ENCODE peak calls at places on chromosome 15, in nine cellular contexts. One of them, this sample, is unnamed.

GRCh38 chr15:56244237-56244810 is 645 bp upstream of the RFX7 start:
- DNase-seq in colonic mucosa: peak
- DNase-seq in A549: peak
- DNase-seq in glutamatergic neuron: peak
- DNase-seq in AG09319: no peak
- DNase-seq in fibroblast of villous mesenchyme: peak
- DNase-seq in HCT116: no peak
- DNase-seq in IMR-90: peak
- DNase-seq in CD4-positive, alpha-beta T cell: peak
- DNase-seq in this sample: peak

GRCh38 chr15:50107591-50108408 is 11.2 kb downstream of the ATP8B4 start:
- DNase-seq in colonic mucosa: no peak
- DNase-seq in A549: no peak
- DNase-seq in glutamatergic neuron: no peak
- DNase-seq in AG09319: no peak
- DNase-seq in fibroblast of villous mesenchyme: no peak
- DNase-seq in HCT116: no peak
- DNase-seq in IMR-90: no peak
- DNase-seq in CD4-positive, alpha-beta T cell: no peak
- DNase-seq in this sample: no peak

GRCh38 chr15:66865622-66866611 is 163.9 kb downstream of the SMAD6 start:
- DNase-seq in colonic mucosa: peak
- DNase-seq in A549: no peak
- DNase-seq in glutamatergic neuron: no peak
- DNase-seq in AG09319: no peak
- DNase-seq in fibroblast of villous mesenchyme: no peak
- DNase-seq in HCT116: no peak
- DNase-seq in IMR-90: no peak
- DNase-seq in CD4-positive, alpha-beta T cell: no peak
- DNase-seq in this sample: no peak

GRCh38 chr15:56150204-56150603 is 93.5 kb downstream of the RFX7 start:
- DNase-seq in colonic mucosa: no peak
- DNase-seq in A549: no peak
- DNase-seq in glutamatergic neuron: no peak
- DNase-seq in AG09319: no peak
- DNase-seq in fibroblast of villous mesenchyme: no peak
- DNase-seq in HCT116: no peak
- DNase-seq in IMR-90: no peak
- DNase-seq in CD4-positive, alpha-beta T cell: no peak
- DNase-seq in this sample: no peak

GRCh38 chr15:64731012-64731806 is 44.2 kb downstream of the RBPMS2 start:
- DNase-seq in colonic mucosa: peak
- DNase-seq in A549: peak
- DNase-seq in glutamatergic neuron: peak
- DNase-seq in AG09319: peak
- DNase-seq in fibroblast of villous mesenchyme: peak
- DNase-seq in HCT116: peak
- DNase-seq in IMR-90: peak
- DNase-seq in CD4-positive, alpha-beta T cell: peak
- DNase-seq in this sample: peak

GRCh38 chr15:40763801-40764765 is at the start of gene GCHFR:
- DNase-seq in colonic mucosa: peak
- DNase-seq in A549: peak
- DNase-seq in glutamatergic neuron: peak
- DNase-seq in AG09319: no peak
- DNase-seq in fibroblast of villous mesenchyme: peak
- DNase-seq in HCT116: no peak
- DNase-seq in IMR-90: peak
- DNase-seq in CD4-positive, alpha-beta T cell: peak
- DNase-seq in this sample: peak

GRCh38 chr15:31172606-31173005 is 71.1 kb upstream of the TRPM1 start:
- DNase-seq in colonic mucosa: no peak
- DNase-seq in A549: no peak
- DNase-seq in glutamatergic neuron: no peak
- DNase-seq in AG09319: no peak
- DNase-seq in fibroblast of villous mesenchyme: no peak
- DNase-seq in HCT116: no peak
- DNase-seq in IMR-90: no peak
- DNase-seq in CD4-positive, alpha-beta T cell: no peak
- DNase-seq in this sample: no peak

GRCh38 chr15:65184305-65184943 is 718 bp downstream of the CLPX start:
- DNase-seq in colonic mucosa: peak
- DNase-seq in A549: peak
- DNase-seq in glutamatergic neuron: peak
- DNase-seq in AG09319: no peak
- DNase-seq in fibroblast of villous mesenchyme: peak
- DNase-seq in HCT116: no peak
- DNase-seq in IMR-90: peak
- DNase-seq in CD4-positive, alpha-beta T cell: peak
- DNase-seq in this sample: peak

GRCh38 chr15:74024687-74025086 is 30.2 kb downstream of the PML start:
- DNase-seq in colonic mucosa: no peak
- DNase-seq in A549: no peak
- DNase-seq in glutamatergic neuron: no peak
- DNase-seq in AG09319: no peak
- DNase-seq in fibroblast of villous mesenchyme: no peak
- DNase-seq in HCT116: no peak
- DNase-seq in IMR-90: no peak
- DNase-seq in CD4-positive, alpha-beta T cell: no peak
- DNase-seq in this sample: no peak

GRCh38 chr15:79837846-79838245 is 59.0 kb downstream of the MTHFS start:
- DNase-seq in colonic mucosa: no peak
- DNase-seq in A549: no peak
- DNase-seq in glutamatergic neuron: no peak
- DNase-seq in AG09319: no peak
- DNase-seq in fibroblast of villous mesenchyme: no peak
- DNase-seq in HCT116: no peak
- DNase-seq in IMR-90: no peak
- DNase-seq in CD4-positive, alpha-beta T cell: no peak
- DNase-seq in this sample: no peak

GRCh38 chr15:40823572-40824343 is 4.8 kb downstream of the PPP1R14D start:
- DNase-seq in colonic mucosa: no peak
- DNase-seq in A549: no peak
- DNase-seq in glutamatergic neuron: no peak
- DNase-seq in AG09319: no peak
- DNase-seq in fibroblast of villous mesenchyme: no peak
- DNase-seq in HCT116: no peak
- DNase-seq in IMR-90: no peak
- DNase-seq in CD4-positive, alpha-beta T cell: no peak
- DNase-seq in this sample: no peak

GRCh38 chr15:25171111-25171811 is 216.5 kb downstream of the SNRPN start:
- DNase-seq in colonic mucosa: peak
- DNase-seq in A549: no peak
- DNase-seq in glutamatergic neuron: peak
- DNase-seq in AG09319: no peak
- DNase-seq in fibroblast of villous mesenchyme: no peak
- DNase-seq in HCT116: no peak
- DNase-seq in IMR-90: no peak
- DNase-seq in CD4-positive, alpha-beta T cell: no peak
- DNase-seq in this sample: no peak

GRCh38 chr15:47186071-47186470 is 531.2 kb upstream of the SEMA6D start:
- DNase-seq in colonic mucosa: no peak
- DNase-seq in A549: no peak
- DNase-seq in glutamatergic neuron: no peak
- DNase-seq in AG09319: no peak
- DNase-seq in fibroblast of villous mesenchyme: no peak
- DNase-seq in HCT116: no peak
- DNase-seq in IMR-90: no peak
- DNase-seq in CD4-positive, alpha-beta T cell: no peak
- DNase-seq in this sample: no peak

GRCh38 chr15:89019436-89019835 is 68.8 kb upstream of the ABHD2 start:
- DNase-seq in colonic mucosa: no peak
- DNase-seq in A549: no peak
- DNase-seq in glutamatergic neuron: no peak
- DNase-seq in AG09319: no peak
- DNase-seq in fibroblast of villous mesenchyme: no peak
- DNase-seq in HCT116: no peak
- DNase-seq in IMR-90: no peak
- DNase-seq in CD4-positive, alpha-beta T cell: no peak
- DNase-seq in this sample: no peak

GRCh38 chr15:98667521-98668179 is 19.3 kb downstream of the IGF1R start:
- DNase-seq in colonic mucosa: no peak
- DNase-seq in A549: no peak
- DNase-seq in glutamatergic neuron: no peak
- DNase-seq in AG09319: no peak
- DNase-seq in fibroblast of villous mesenchyme: no peak
- DNase-seq in HCT116: no peak
- DNase-seq in IMR-90: no peak
- DNase-seq in CD4-positive, alpha-beta T cell: no peak
- DNase-seq in this sample: no peak

GRCh38 chr15:76149291-76149910 is 89.6 kb downstream of the TMEM266 start:
- DNase-seq in colonic mucosa: no peak
- DNase-seq in A549: no peak
- DNase-seq in glutamatergic neuron: no peak
- DNase-seq in AG09319: peak
- DNase-seq in fibroblast of villous mesenchyme: peak
- DNase-seq in HCT116: no peak
- DNase-seq in IMR-90: peak
- DNase-seq in CD4-positive, alpha-beta T cell: no peak
- DNase-seq in this sample: no peak

GRCh38 chr15:33971811-33972210 is 3.5 kb downstream of the CHRM5 start:
- DNase-seq in colonic mucosa: no peak
- DNase-seq in A549: no peak
- DNase-seq in glutamatergic neuron: no peak
- DNase-seq in AG09319: no peak
- DNase-seq in fibroblast of villous mesenchyme: no peak
- DNase-seq in HCT116: no peak
- DNase-seq in IMR-90: no peak
- DNase-seq in CD4-positive, alpha-beta T cell: no peak
- DNase-seq in this sample: no peak

GRCh38 chr15:68400066-68400456 is 31.9 kb downstream of the ITGA11 start:
- DNase-seq in colonic mucosa: no peak
- DNase-seq in A549: peak
- DNase-seq in glutamatergic neuron: no peak
- DNase-seq in AG09319: no peak
- DNase-seq in fibroblast of villous mesenchyme: no peak
- DNase-seq in HCT116: no peak
- DNase-seq in IMR-90: no peak
- DNase-seq in CD4-positive, alpha-beta T cell: no peak
- DNase-seq in this sample: no peak

GRCh38 chr15:87682527-87682926 is 574.0 kb downstream of the NTRK3 start:
- DNase-seq in colonic mucosa: no peak
- DNase-seq in A549: no peak
- DNase-seq in glutamatergic neuron: no peak
- DNase-seq in AG09319: no peak
- DNase-seq in fibroblast of villous mesenchyme: no peak
- DNase-seq in HCT116: no peak
- DNase-seq in IMR-90: no peak
- DNase-seq in CD4-positive, alpha-beta T cell: no peak
- DNase-seq in this sample: no peak

GRCh38 chr15:78811124-78811824 is at the start of gene ADAMTS7:
- DNase-seq in colonic mucosa: peak
- DNase-seq in A549: peak
- DNase-seq in glutamatergic neuron: peak
- DNase-seq in AG09319: peak
- DNase-seq in fibroblast of villous mesenchyme: peak
- DNase-seq in HCT116: peak
- DNase-seq in IMR-90: peak
- DNase-seq in CD4-positive, alpha-beta T cell: peak
- DNase-seq in this sample: peak

GRCh38 chr15:73010154-73011152 is 41.8 kb upstream of the NEO1 start:
- DNase-seq in colonic mucosa: no peak
- DNase-seq in A549: no peak
- DNase-seq in glutamatergic neuron: no peak
- DNase-seq in AG09319: no peak
- DNase-seq in fibroblast of villous mesenchyme: no peak
- DNase-seq in HCT116: no peak
- DNase-seq in IMR-90: peak
- DNase-seq in CD4-positive, alpha-beta T cell: no peak
- DNase-seq in this sample: no peak

GRCh38 chr15:53512029-53512428 is 247.4 kb downstream of the WDR72 start:
- DNase-seq in colonic mucosa: no peak
- DNase-seq in A549: no peak
- DNase-seq in glutamatergic neuron: no peak
- DNase-seq in AG09319: no peak
- DNase-seq in fibroblast of villous mesenchyme: no peak
- DNase-seq in HCT116: no peak
- DNase-seq in IMR-90: no peak
- DNase-seq in CD4-positive, alpha-beta T cell: no peak
- DNase-seq in this sample: no peak
- TF ChIP-seq CTCF in colonic mucosa: no peak
- TF ChIP-seq CTCF in A549: peak
- TF ChIP-seq CTCF in glutamatergic neuron: no peak
- TF ChIP-seq CTCF in AG09319: no peak
- TF ChIP-seq CTCF in fibroblast of villous mesenchyme: no peak
- TF ChIP-seq CTCF in HCT116: no peak
- TF ChIP-seq CTCF in IMR-90: no peak
- TF ChIP-seq CTCF in CD4-positive, alpha-beta T cell: no peak
- TF ChIP-seq CTCF in this sample: no peak

GRCh38 chr15:58770519-58770856 is 614 bp upstream of the MINDY2 start:
- DNase-seq in colonic mucosa: no peak
- DNase-seq in A549: no peak
- DNase-seq in glutamatergic neuron: no peak
- DNase-seq in AG09319: no peak
- DNase-seq in fibroblast of villous mesenchyme: peak
- DNase-seq in HCT116: no peak
- DNase-seq in IMR-90: peak
- DNase-seq in CD4-positive, alpha-beta T cell: peak
- DNase-seq in this sample: no peak
- TF ChIP-seq CTCF in colonic mucosa: no peak
- TF ChIP-seq CTCF in A549: no peak
- TF ChIP-seq CTCF in glutamatergic neuron: no peak
- TF ChIP-seq CTCF in AG09319: no peak
- TF ChIP-seq CTCF in fibroblast of villous mesenchyme: no peak
- TF ChIP-seq CTCF in HCT116: no peak
- TF ChIP-seq CTCF in IMR-90: no peak
- TF ChIP-seq CTCF in CD4-positive, alpha-beta T cell: no peak
- TF ChIP-seq CTCF in this sample: no peak

DNA sequence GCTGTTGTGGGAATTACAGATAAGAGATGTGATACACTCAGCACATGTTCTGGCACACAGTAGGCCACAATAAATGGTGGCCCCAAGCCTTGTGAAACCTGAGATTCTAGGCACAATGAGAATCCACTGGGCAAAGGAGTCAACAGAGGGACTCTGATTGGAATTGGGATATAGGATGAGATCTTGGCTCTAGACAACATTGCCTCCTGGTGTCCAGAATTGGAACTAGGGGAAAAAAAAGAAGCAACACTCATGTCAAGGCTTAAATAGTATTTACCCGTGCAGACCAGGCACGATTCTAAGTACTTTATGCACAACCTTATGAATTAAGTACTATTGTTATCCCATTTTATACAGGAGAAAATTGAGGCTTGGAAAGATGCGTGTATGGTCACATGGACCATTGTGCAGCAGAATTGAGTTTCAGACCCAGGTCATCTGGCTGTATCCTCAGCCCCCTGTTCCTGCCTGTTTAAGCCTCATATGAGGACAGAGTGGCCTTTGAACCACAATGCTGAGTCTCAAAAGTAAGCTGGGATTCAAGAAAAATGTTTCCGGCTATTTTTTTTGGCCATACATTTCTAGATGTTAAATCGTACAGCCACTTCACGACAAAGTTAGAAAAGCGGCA is 124.8 kb downstream of the SV2B start:
- DNase-seq in colonic mucosa: peak
- DNase-seq in A549: peak
- DNase-seq in glutamatergic neuron: no peak
- DNase-seq in AG09319: no peak
- DNase-seq in fibroblast of villous mesenchyme: peak
- DNase-seq in HCT116: peak
- DNase-seq in IMR-90: peak
- DNase-seq in CD4-positive, alpha-beta T cell: no peak
- DNase-seq in this sample: peak
- TF ChIP-seq CTCF in colonic mucosa: peak
- TF ChIP-seq CTCF in A549: peak
- TF ChIP-seq CTCF in glutamatergic neuron: peak
- TF ChIP-seq CTCF in AG09319: peak
- TF ChIP-seq CTCF in fibroblast of villous mesenchyme: peak
- TF ChIP-seq CTCF in HCT116: peak
- TF ChIP-seq CTCF in IMR-90: peak
- TF ChIP-seq CTCF in CD4-positive, alpha-beta T cell: peak
- TF ChIP-seq CTCF in this sample: peak

GRCh38 chr15:82943176-82943575 is 9.3 kb downstream of the HOMER2 start:
- DNase-seq in colonic mucosa: no peak
- DNase-seq in A549: peak
- DNase-seq in glutamatergic neuron: no peak
- DNase-seq in AG09319: no peak
- DNase-seq in fibroblast of villous mesenchyme: no peak
- DNase-seq in HCT116: no peak
- DNase-seq in IMR-90: no peak
- DNase-seq in CD4-positive, alpha-beta T cell: no peak
- DNase-seq in this sample: no peak
- TF ChIP-seq CTCF in colonic mucosa: no peak
- TF ChIP-seq CTCF in A549: no peak
- TF ChIP-seq CTCF in glutamatergic neuron: no peak
- TF ChIP-seq CTCF in AG09319: no peak
- TF ChIP-seq CTCF in fibroblast of villous mesenchyme: no peak
- TF ChIP-seq CTCF in HCT116: no peak
- TF ChIP-seq CTCF in IMR-90: no peak
- TF ChIP-seq CTCF in CD4-positive, alpha-beta T cell: no peak
- TF ChIP-seq CTCF in this sample: no peak

This sample was measured in nephron progenitor cell.